ENCODE peak calls at places on chromosomes 7 and 10, in eight cellular contexts. One of them, this sample, is unnamed.

GRCh38 chr7:143299840-143300239 is 11.7 kb downstream of the CASP2 start:
- DNase-seq in OCI-LY7: peak
- DNase-seq in AG04450: no peak
- DNase-seq in upper lobe of right lung: no peak
- DNase-seq in neural progenitor cell: peak
- DNase-seq in HFF-Myc: no peak
- DNase-seq in tibial artery: no peak
- DNase-seq in A673: peak
- DNase-seq in this sample: no peak

GRCh38 chr7:37270109-37270508 is 178.6 kb downstream of the ELMO1 start:
- DNase-seq in OCI-LY7: no peak
- DNase-seq in AG04450: no peak
- DNase-seq in upper lobe of right lung: no peak
- DNase-seq in neural progenitor cell: no peak
- DNase-seq in HFF-Myc: no peak
- DNase-seq in tibial artery: no peak
- DNase-seq in A673: no peak
- DNase-seq in this sample: no peak

GRCh38 chr7:66696774-66697191 is 43.8 kb upstream of the RABGEF1 start:
- DNase-seq in OCI-LY7: no peak
- DNase-seq in AG04450: no peak
- DNase-seq in upper lobe of right lung: no peak
- DNase-seq in neural progenitor cell: no peak
- DNase-seq in HFF-Myc: peak
- DNase-seq in tibial artery: peak
- DNase-seq in A673: peak
- DNase-seq in this sample: no peak

GRCh38 chr7:116576350-116577319 is 51.8 kb downstream of the CAV1 start:
- DNase-seq in OCI-LY7: no peak
- DNase-seq in AG04450: peak
- DNase-seq in upper lobe of right lung: no peak
- DNase-seq in neural progenitor cell: no peak
- DNase-seq in HFF-Myc: peak
- DNase-seq in tibial artery: peak
- DNase-seq in A673: peak
- DNase-seq in this sample: no peak

GRCh38 chr10:106980711-106981460 is 183.6 kb downstream of the SORCS1 start:
- DNase-seq in OCI-LY7: no peak
- DNase-seq in AG04450: no peak
- DNase-seq in upper lobe of right lung: no peak
- DNase-seq in neural progenitor cell: peak
- DNase-seq in HFF-Myc: no peak
- DNase-seq in tibial artery: no peak
- DNase-seq in A673: peak
- DNase-seq in this sample: peak

GRCh38 chr10:10596256-10596655 is 421.4 kb upstream of the CELF2 start:
- DNase-seq in OCI-LY7: no peak
- DNase-seq in AG04450: no peak
- DNase-seq in upper lobe of right lung: no peak
- DNase-seq in neural progenitor cell: no peak
- DNase-seq in HFF-Myc: no peak
- DNase-seq in tibial artery: no peak
- DNase-seq in A673: no peak
- DNase-seq in this sample: no peak

GRCh38 chr10:43846187-43846680 is 197.6 kb upstream of the ZNF32 start:
- DNase-seq in OCI-LY7: no peak
- DNase-seq in AG04450: no peak
- DNase-seq in upper lobe of right lung: no peak
- DNase-seq in neural progenitor cell: no peak
- DNase-seq in HFF-Myc: no peak
- DNase-seq in tibial artery: no peak
- DNase-seq in A673: peak
- DNase-seq in this sample: no peak

GRCh38 chr10:79344502-79345195 is 2.6 kb upstream of the PPIF start:
- DNase-seq in OCI-LY7: no peak
- DNase-seq in AG04450: no peak
- DNase-seq in upper lobe of right lung: no peak
- DNase-seq in neural progenitor cell: no peak
- DNase-seq in HFF-Myc: no peak
- DNase-seq in tibial artery: no peak
- DNase-seq in A673: no peak
- DNase-seq in this sample: no peak

GRCh38 chr7:116592041-116592355 is 67.2 kb downstream of the CAV1 start:
- DNase-seq in OCI-LY7: no peak
- DNase-seq in AG04450: no peak
- DNase-seq in upper lobe of right lung: no peak
- DNase-seq in neural progenitor cell: no peak
- DNase-seq in HFF-Myc: no peak
- DNase-seq in tibial artery: no peak
- DNase-seq in A673: no peak
- DNase-seq in this sample: no peak

GRCh38 chr10:4704034-4704545 is 121.9 kb upstream of the AKR1E2 start:
- DNase-seq in OCI-LY7: no peak
- DNase-seq in AG04450: no peak
- DNase-seq in upper lobe of right lung: no peak
- DNase-seq in neural progenitor cell: no peak
- DNase-seq in HFF-Myc: peak
- DNase-seq in tibial artery: no peak
- DNase-seq in A673: peak
- DNase-seq in this sample: no peak

GRCh38 chr7:8638076-8638475 is 204.7 kb downstream of the NXPH1 start:
- DNase-seq in OCI-LY7: no peak
- DNase-seq in AG04450: no peak
- DNase-seq in upper lobe of right lung: no peak
- DNase-seq in neural progenitor cell: no peak
- DNase-seq in HFF-Myc: no peak
- DNase-seq in tibial artery: no peak
- DNase-seq in A673: no peak
- DNase-seq in this sample: no peak

GRCh38 chr7:83643754-83644153 is 5.2 kb downstream of the SEMA3E start:
- DNase-seq in OCI-LY7: no peak
- DNase-seq in AG04450: no peak
- DNase-seq in upper lobe of right lung: no peak
- DNase-seq in neural progenitor cell: no peak
- DNase-seq in HFF-Myc: no peak
- DNase-seq in tibial artery: no peak
- DNase-seq in A673: no peak
- DNase-seq in this sample: no peak

GRCh38 chr7:21338728-21339164 is 89.1 kb upstream of the SP4 start:
- DNase-seq in OCI-LY7: no peak
- DNase-seq in AG04450: no peak
- DNase-seq in upper lobe of right lung: no peak
- DNase-seq in neural progenitor cell: no peak
- DNase-seq in HFF-Myc: no peak
- DNase-seq in tibial artery: no peak
- DNase-seq in A673: no peak
- DNase-seq in this sample: no peak

GRCh38 chr7:134197342-134197741 is 70.2 kb downstream of the LRGUK start:
- DNase-seq in OCI-LY7: no peak
- DNase-seq in AG04450: no peak
- DNase-seq in upper lobe of right lung: no peak
- DNase-seq in neural progenitor cell: peak
- DNase-seq in HFF-Myc: no peak
- DNase-seq in tibial artery: no peak
- DNase-seq in A673: no peak
- DNase-seq in this sample: no peak

GRCh38 chr10:48996-49395 is at the start of gene TUBB8:
- DNase-seq in OCI-LY7: no peak
- DNase-seq in AG04450: no peak
- DNase-seq in upper lobe of right lung: no peak
- DNase-seq in neural progenitor cell: no peak
- DNase-seq in HFF-Myc: no peak
- DNase-seq in tibial artery: no peak
- DNase-seq in A673: no peak
- DNase-seq in this sample: no peak

GRCh38 chr10:131669838-131670237 is 231.0 kb upstream of the PPP2R2D start:
- DNase-seq in OCI-LY7: no peak
- DNase-seq in AG04450: no peak
- DNase-seq in upper lobe of right lung: no peak
- DNase-seq in neural progenitor cell: no peak
- DNase-seq in HFF-Myc: no peak
- DNase-seq in tibial artery: no peak
- DNase-seq in A673: no peak
- DNase-seq in this sample: no peak

GRCh38 chr7:105496501-105496900 is 25.6 kb downstream of the PUS7 start:
- DNase-seq in OCI-LY7: no peak
- DNase-seq in AG04450: no peak
- DNase-seq in upper lobe of right lung: no peak
- DNase-seq in neural progenitor cell: no peak
- DNase-seq in HFF-Myc: no peak
- DNase-seq in tibial artery: no peak
- DNase-seq in A673: no peak
- DNase-seq in this sample: no peak

GRCh38 chr10:81943583-81943982 is 68.6 kb downstream of the NRG3 start:
- DNase-seq in OCI-LY7: no peak
- DNase-seq in AG04450: no peak
- DNase-seq in upper lobe of right lung: no peak
- DNase-seq in neural progenitor cell: no peak
- DNase-seq in HFF-Myc: no peak
- DNase-seq in tibial artery: no peak
- DNase-seq in A673: no peak
- DNase-seq in this sample: no peak

GRCh38 chr10:50295367-50295766 is 44.1 kb upstream of the ASAH2 start:
- DNase-seq in OCI-LY7: no peak
- DNase-seq in AG04450: no peak
- DNase-seq in upper lobe of right lung: no peak
- DNase-seq in neural progenitor cell: no peak
- DNase-seq in HFF-Myc: no peak
- DNase-seq in tibial artery: no peak
- DNase-seq in A673: no peak
- DNase-seq in this sample: no peak

GRCh38 chr10:50289196-50289595 is 37.9 kb upstream of the ASAH2 start:
- DNase-seq in OCI-LY7: no peak
- DNase-seq in AG04450: no peak
- DNase-seq in upper lobe of right lung: no peak
- DNase-seq in neural progenitor cell: no peak
- DNase-seq in HFF-Myc: no peak
- DNase-seq in tibial artery: no peak
- DNase-seq in A673: no peak
- DNase-seq in this sample: no peak

GRCh38 chr10:50293508-50294320 is 42.4 kb upstream of the ASAH2 start:
- DNase-seq in OCI-LY7: no peak
- DNase-seq in AG04450: no peak
- DNase-seq in upper lobe of right lung: no peak
- DNase-seq in neural progenitor cell: no peak
- DNase-seq in HFF-Myc: no peak
- DNase-seq in tibial artery: no peak
- DNase-seq in A673: no peak
- DNase-seq in this sample: no peak

GRCh38 chr10:50294582-50294981 is 43.3 kb upstream of the ASAH2 start:
- DNase-seq in OCI-LY7: no peak
- DNase-seq in AG04450: no peak
- DNase-seq in upper lobe of right lung: no peak
- DNase-seq in neural progenitor cell: no peak
- DNase-seq in HFF-Myc: no peak
- DNase-seq in tibial artery: no peak
- DNase-seq in A673: no peak
- DNase-seq in this sample: no peak

DNA sequence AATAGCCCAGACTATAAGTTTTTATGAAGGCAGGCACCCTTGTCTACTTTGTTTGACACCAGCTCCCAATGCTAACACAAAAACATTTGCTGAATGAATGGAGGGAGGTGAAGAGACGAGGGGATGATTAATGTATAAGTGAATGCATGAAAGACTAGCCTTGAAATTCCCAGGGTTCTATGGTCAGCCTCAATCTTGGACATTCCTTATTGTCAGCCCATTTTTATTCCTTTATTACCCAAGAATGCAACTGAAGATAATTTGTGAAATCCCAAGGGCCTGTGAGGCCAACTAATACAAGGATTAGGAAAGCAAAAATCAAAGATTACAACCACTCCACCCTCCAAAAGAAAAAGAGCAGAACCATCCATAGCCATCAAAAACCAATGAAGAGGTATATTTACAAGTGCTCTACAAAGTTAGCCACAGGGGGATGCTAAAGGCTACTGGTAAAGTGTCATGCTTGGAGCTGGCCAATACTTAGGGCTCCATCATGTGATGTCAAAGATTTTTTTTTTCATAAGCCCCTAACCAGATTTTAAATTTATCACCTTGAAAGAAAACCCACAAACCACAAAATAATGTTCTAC is 40.0 kb upstream of the ASAH2 start:
- DNase-seq in OCI-LY7: peak
- DNase-seq in AG04450: no peak
- DNase-seq in upper lobe of right lung: no peak
- DNase-seq in neural progenitor cell: no peak
- DNase-seq in HFF-Myc: no peak
- DNase-seq in tibial artery: no peak
- DNase-seq in A673: no peak
- DNase-seq in this sample: no peak
- TF ChIP-seq CTCF in OCI-LY7: peak
- TF ChIP-seq CTCF in AG04450: peak
- TF ChIP-seq CTCF in upper lobe of right lung: peak
- TF ChIP-seq CTCF in neural progenitor cell: peak
- TF ChIP-seq CTCF in HFF-Myc: no peak
- TF ChIP-seq CTCF in tibial artery: peak
- TF ChIP-seq CTCF in A673: peak
- TF ChIP-seq CTCF in this sample: no peak

DNA sequence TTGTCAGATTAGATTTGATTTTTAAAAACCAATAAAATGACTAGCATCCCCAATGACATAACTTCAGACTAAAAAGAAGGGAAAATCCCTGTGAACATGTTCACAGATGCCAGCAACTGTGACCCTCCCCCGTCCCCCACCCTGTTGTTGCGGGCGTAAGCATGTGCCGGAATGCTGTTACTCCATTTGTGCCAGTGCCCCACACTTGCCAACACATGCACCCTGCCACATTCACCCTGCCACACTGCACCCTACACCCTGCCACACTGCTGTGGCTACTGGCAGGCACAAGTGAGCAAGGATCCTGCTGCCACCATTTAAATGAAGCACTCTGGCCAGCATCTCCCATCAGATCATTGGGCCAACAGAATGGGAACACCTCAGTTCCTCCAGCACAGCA is 540.2 kb downstream of the GRID1 start:
- DNase-seq in OCI-LY7: no peak
- DNase-seq in AG04450: no peak
- DNase-seq in upper lobe of right lung: no peak
- DNase-seq in neural progenitor cell: no peak
- DNase-seq in HFF-Myc: no peak
- DNase-seq in tibial artery: no peak
- DNase-seq in A673: no peak
- DNase-seq in this sample: no peak
- TF ChIP-seq CTCF in OCI-LY7: no peak
- TF ChIP-seq CTCF in AG04450: no peak
- TF ChIP-seq CTCF in upper lobe of right lung: no peak
- TF ChIP-seq CTCF in neural progenitor cell: no peak
- TF ChIP-seq CTCF in HFF-Myc: no peak
- TF ChIP-seq CTCF in tibial artery: no peak
- TF ChIP-seq CTCF in A673: no peak
- TF ChIP-seq CTCF in this sample: no peak

GRCh38 chr7:113521468-113521867 is 397.3 kb downstream of the PPP1R3A start:
- DNase-seq in OCI-LY7: no peak
- DNase-seq in AG04450: no peak
- DNase-seq in upper lobe of right lung: no peak
- DNase-seq in neural progenitor cell: no peak
- DNase-seq in HFF-Myc: no peak
- DNase-seq in tibial artery: no peak
- DNase-seq in A673: no peak
- DNase-seq in this sample: no peak
- TF ChIP-seq CTCF in OCI-LY7: no peak
- TF ChIP-seq CTCF in AG04450: no peak
- TF ChIP-seq CTCF in upper lobe of right lung: no peak
- TF ChIP-seq CTCF in neural progenitor cell: no peak
- TF ChIP-seq CTCF in HFF-Myc: no peak
- TF ChIP-seq CTCF in tibial artery: no peak
- TF ChIP-seq CTCF in A673: no peak
- TF ChIP-seq CTCF in this sample: no peak

GRCh38 chr10:102502337-102503151 is at the start of gene ACTR1A:
- DNase-seq in OCI-LY7: peak
- DNase-seq in AG04450: peak
- DNase-seq in upper lobe of right lung: peak
- DNase-seq in neural progenitor cell: peak
- DNase-seq in HFF-Myc: peak
- DNase-seq in tibial artery: peak
- DNase-seq in A673: peak
- DNase-seq in this sample: peak
- TF ChIP-seq CTCF in OCI-LY7: no peak
- TF ChIP-seq CTCF in AG04450: no peak
- TF ChIP-seq CTCF in upper lobe of right lung: no peak
- TF ChIP-seq CTCF in neural progenitor cell: no peak
- TF ChIP-seq CTCF in HFF-Myc: no peak
- TF ChIP-seq CTCF in tibial artery: peak
- TF ChIP-seq CTCF in A673: no peak
- TF ChIP-seq CTCF in this sample: no peak